ENCODE peak calls at places on chromosomes 16 and 17, in six cellular contexts. Z, C, K, P, E and V are unnamed samples.

GRCh38 chr17:16926061-16926511 is 45.8 kb downstream of the TNFRSF13B start:
- DNase-seq in Z (no peak), C (no peak), K (no peak), P (no peak), E (no peak), V (no peak)

GRCh38 chr16:8846401-8846932 is 22.3 kb downstream of the CARHSP1 start:
- DNase-seq in Z (no peak), C (no peak), K (no peak), P (no peak), E (no peak), V (no peak)

GRCh38 chr16:69798466-69798865 is 36.3 kb downstream of the WWP2 start:
- DNase-seq in Z (peak; percentile 14), C (no peak), K (no peak), P (no peak), E (no peak), V (no peak)

GRCh38 chr16:57303910-57304168 is 19.4 kb upstream of the PLLP start:
- DNase-seq in Z (no peak), C (no peak), K (no peak), P (no peak), E (no peak), V (no peak)

GRCh38 chr16:22816475-22816874 is 2.5 kb downstream of the HS3ST2 start:
- DNase-seq in Z (no peak), C (peak; percentile 19), K (no peak), P (no peak), E (no peak), V (no peak)

GRCh38 chr17:80260791-80261158 is at the start of gene RNF213:
- DNase-seq in Z (peak; percentile 46), C (peak; percentile 43), K (no peak), P (no peak), E (peak; percentile 35), V (no peak)

GRCh38 chr17:64040201-64040600 is 19.8 kb upstream of the ICAM2 start:
- DNase-seq in Z (no peak), C (no peak), K (no peak), P (no peak), E (no peak), V (no peak)

GRCh38 chr17:45852535-45853297 is 8.0 kb downstream of the SPPL2C start:
- DNase-seq in Z (peak; percentile 17), C (peak; percentile 30), K (no peak), P (peak; percentile 44), E (peak; percentile 75), V (peak; percentile 12)

GRCh38 chr16:57178793-57179212 is 7.0 kb downstream of the PSME3IP1 start:
- DNase-seq in Z (no peak), C (no peak), K (no peak), P (no peak), E (no peak), V (no peak)

GRCh38 chr17:74444406-74444805 is 12.5 kb downstream of the GPRC5C start:
- DNase-seq in Z (no peak), C (peak; percentile 68), K (no peak), P (no peak), E (peak; percentile 33), V (no peak)

GRCh38 chr16:85555549-85556455 is 57.3 kb upstream of the GSE1 start:
- DNase-seq in Z (no peak), C (peak; percentile 33), K (no peak), P (peak; percentile 27), E (peak; percentile 34), V (no peak)

GRCh38 chr17:32854177-32854576 is 22.7 kb downstream of the MYO1D start:
- DNase-seq in Z (no peak), C (peak; percentile 15), K (no peak), P (no peak), E (peak; percentile 31), V (no peak)

GRCh38 chr17:46764709-46765401 is 53.6 kb downstream of the WNT3 start:
- DNase-seq in Z (peak; percentile 33), C (peak; percentile 93), K (no peak), P (no peak), E (no peak), V (peak; percentile 48)

GRCh38 chr17:57911834-57912673 is 43.2 kb downstream of the CUEDC1 start:
- DNase-seq in Z (peak; percentile 93), C (peak; percentile 53), K (no peak), P (no peak), E (peak; percentile 96), V (peak; percentile 77)

GRCh38 chr16:77501260-77501659 is 66.4 kb upstream of the ADAMTS18 start:
- DNase-seq in Z (no peak), C (no peak), K (no peak), P (no peak), E (no peak), V (no peak)

GRCh38 chr16:15811778-15812750 is 44.8 kb downstream of the MYH11 start:
- DNase-seq in Z (no peak), C (peak; percentile 92), K (no peak), P (no peak), E (peak; percentile 49), V (peak; percentile 81)

GRCh38 chr17:43554857-43555256 is 8.7 kb upstream of the ETV4 start:
- DNase-seq in Z (no peak), C (no peak), K (no peak), P (no peak), E (no peak), V (no peak)

GRCh38 chr17:76537578-76538280 is at the start of gene CYGB:
- DNase-seq in Z (no peak), C (peak; percentile 11), K (no peak), P (no peak), E (no peak), V (no peak)

GRCh38 chr16:4314532-4315184 is 1.2 kb upstream of the GLIS2 start:
- DNase-seq in Z (no peak), C (peak; percentile 45), K (no peak), P (no peak), E (peak; percentile 66), V (no peak)

GRCh38 chr17:10857976-10858375 is 20.1 kb upstream of the PIRT start:
- DNase-seq in Z (no peak), C (peak; percentile 44), K (no peak), P (no peak), E (no peak), V (no peak)

GRCh38 chr16:4884209-4884608 is 36.9 kb downstream of the UBN1 start:
- DNase-seq in Z (no peak), C (no peak), K (no peak), P (no peak), E (no peak), V (no peak)

GRCh38 chr17:63483038-63483437 is 6.2 kb downstream of the ACE start:
- DNase-seq in Z (no peak), C (no peak), K (no peak), P (no peak), E (no peak), V (no peak)

GRCh38 chr16:78642621-78643285 is 543.3 kb downstream of the WWOX start:
- DNase-seq in Z (no peak), C (no peak), K (no peak), P (no peak), E (no peak), V (no peak)

GRCh38 chr16:31568577-31569359 is 41.1 kb downstream of the AHSP start:
- DNase-seq in Z (no peak), C (peak; percentile 5), K (no peak), P (no peak), E (no peak), V (no peak)

GRCh38 chr17:9001539-9001938 is 19.8 kb upstream of the NTN1 start:
- DNase-seq in Z (no peak), C (no peak), K (no peak), P (no peak), E (no peak), V (no peak)

GRCh38 chr17:79153367-79154130 is 78.9 kb downstream of the ENGASE start:
- DNase-seq in Z (no peak), C (no peak), K (no peak), P (no peak), E (no peak), V (no peak)